ENCODE peak calls at places on chromosomes 16 and 17, in ten cellular contexts. I is IMR-90; L is activated T-cell treated with anti-CD3 and anti-CD28 coated beads, Interleukin-2, amount 50 U/mL, for 72 hours; T is transverse colon; R is stomach; O is psoas muscle; Q is left lobe of liver; J is AG10803; X is stimulated activated CD4-positive, alpha-beta T cell treated with anti-CD3 and anti-CD28 coated beads, Interleukin-1b, Interleukin-23, amount 100 ng/mL, for 1 hour; P is Right ventricle myocardium superior. Y is an unnamed sample.

GRCh38 chr17:37643118-37643766 is at the start of gene DDX52:
- DNase-seq in L (peak; percentile 89), T (peak; percentile 95), O (peak; percentile 97), J (peak; percentile 90), Q (peak; percentile 93), P (peak; percentile 96), I (peak; percentile 85), R (peak; percentile 96), X (peak; percentile 70), Y (peak; percentile 96)

GRCh38 chr16:4682616-4683254 is 10.6 kb upstream of the NUDT16L1 start:
- DNase-seq in J (no peak), P (no peak), Q (peak; percentile 79), T (no peak), L (peak; percentile 55), X (no peak), R (peak; percentile 79), O (peak; percentile 78), I (peak; percentile 18), Y (no peak)

GRCh38 chr17:19418312-19418992 is 7.4 kb downstream of the RNF112 start:
- DNase-seq in L (peak; percentile 48), I (peak; percentile 62), J (peak; percentile 44), O (no peak), Q (no peak), T (no peak), R (no peak), P (no peak), X (no peak), Y (peak; percentile 37)

GRCh38 chr16:85151603-85152413 is 39.5 kb upstream of the CIBAR2 start:
- DNase-seq in O (peak; percentile 86), Q (peak; percentile 87), I (peak; percentile 78), X (no peak), R (peak; percentile 72), J (peak; percentile 86), L (no peak), T (peak; percentile 65), P (peak; percentile 90), Y (peak; percentile 87)

GRCh38 chr16:86975445-86975844 is 341.7 kb downstream of the C16orf95 start:
- DNase-seq in L (no peak), X (no peak), I (peak; percentile 95), T (no peak), P (no peak), Q (no peak), R (no peak), O (peak; percentile 19), J (peak; percentile 49), Y (no peak)

GRCh38 chr17:12046786-12047185 is 26.1 kb downstream of the MAP2K4 start:
- DNase-seq in Q (no peak), T (no peak), P (no peak), R (no peak), O (no peak), I (no peak), X (no peak), J (no peak), L (no peak), Y (no peak)

GRCh38 chr16:67775273-67775672 is 31.1 kb downstream of the RANBP10 start:
- DNase-seq in P (no peak), L (no peak), J (peak; percentile 31), I (no peak), X (no peak), T (no peak), R (no peak), O (no peak), Q (no peak), Y (no peak)

GRCh38 chr17:49414622-49415350 is at the start of gene PHB1:
- DNase-seq in O (peak; percentile 97), X (peak; percentile 84), L (peak; percentile 92), P (peak; percentile 97), T (peak; percentile 97), Q (peak; percentile 96), R (peak; percentile 97), J (peak; percentile 96), I (peak; percentile 97), Y (peak; percentile 96)

GRCh38 chr17:62109378-62109902 is 44.4 kb upstream of the MED13 start:
- DNase-seq in X (peak; percentile 12), T (peak; percentile 78), R (peak; percentile 86), O (no peak), Q (peak; percentile 88), P (no peak), L (peak; percentile 80), I (peak; percentile 60), J (peak; percentile 75), Y (no peak)

GRCh38 chr17:64006361-64007088 is 8.4 kb downstream of the PRR29 start:
- DNase-seq in R (no peak), I (no peak), O (peak; percentile 81), X (no peak), L (no peak), T (no peak), Q (peak; percentile 49), P (peak; percentile 84), J (no peak), Y (peak; percentile 82)

GRCh38 chr16:1045363-1046270 is 26.9 kb upstream of the SSTR5 start:
- DNase-seq in Q (no peak), I (no peak), X (no peak), L (no peak), O (no peak), P (no peak), R (no peak), T (no peak), J (no peak), Y (no peak)

GRCh38 chr17:37701424-37702020 is 43.3 kb downstream of the HNF1B start:
- DNase-seq in O (no peak), I (no peak), J (no peak), R (peak; percentile 63), Q (peak; percentile 66), X (peak; percentile 21), L (peak; percentile 62), P (no peak), T (peak; percentile 64), Y (peak; percentile 22)

GRCh38 chr16:30527635-30528178 is 1.3 kb upstream of the ZNF768 start:
- DNase-seq in O (peak; percentile 40), I (no peak), P (no peak), L (no peak), J (no peak), R (peak; percentile 36), T (peak; percentile 62), Q (no peak), X (no peak), Y (no peak)

GRCh38 chr17:32192379-32192778 is 50.1 kb downstream of the RHOT1 start:
- DNase-seq in I (peak; percentile 73), Q (no peak), O (no peak), P (no peak), R (no peak), X (no peak), L (no peak), T (no peak), J (no peak), Y (no peak)

GRCh38 chr16:80894091-80894490 is 89.7 kb upstream of the CDYL2 start:
- DNase-seq in I (no peak), T (no peak), O (no peak), X (no peak), Q (no peak), P (no peak), J (no peak), L (no peak), R (no peak), Y (no peak)

GRCh38 chr16:89534147-89534788 is 26.1 kb downstream of the SPG7 start:
- DNase-seq in I (no peak), P (no peak), Q (no peak), J (peak; percentile 42), R (no peak), X (no peak), L (no peak), T (peak; percentile 22), O (no peak), Y (no peak)

GRCh38 chr17:5769936-5770335 is 185.6 kb upstream of the NLRP1 start:
- DNase-seq in R (no peak), L (no peak), Q (no peak), P (no peak), X (no peak), I (no peak), T (no peak), O (no peak), J (peak; percentile 17), Y (no peak)

GRCh38 chr17:71163813-71164122 is 957.1 kb upstream of the SOX9 start:
- DNase-seq in Q (no peak), P (no peak), O (no peak), L (no peak), I (no peak), X (no peak), R (no peak), T (no peak), J (no peak), Y (no peak)

GRCh38 chr16:35559911-35560636 is 2100.7 kb downstream of the TP53TG3F start:
- DNase-seq in Q (no peak), O (no peak), P (no peak), L (no peak), J (no peak), I (no peak), T (no peak), X (no peak), R (no peak), Y (no peak)

GRCh38 chr16:71499775-71500364 is 10.7 kb upstream of the ZNF19 start:
- DNase-seq in P (no peak), L (peak; percentile 58), J (peak; percentile 61), R (no peak), I (peak; percentile 66), T (peak; percentile 26), X (no peak), O (no peak), Q (no peak), Y (no peak)

GRCh38 chr17:73231363-73231762 is 30.3 kb downstream of the CPSF4L start:
- DNase-seq in X (no peak), O (no peak), L (no peak), I (peak; percentile 25), T (peak; percentile 13), R (no peak), P (no peak), J (peak; percentile 17), Q (no peak), Y (no peak)

GRCh38 chr17:3740611-3741073 is 16.9 kb downstream of the HASPIN start:
- DNase-seq in I (no peak), J (no peak), T (peak; percentile 28), L (peak; percentile 35), R (no peak), Q (no peak), X (no peak), P (no peak), O (no peak), Y (no peak)

GRCh38 chr17:28119560-28119959 is 77.1 kb downstream of the NLK start:
- DNase-seq in O (no peak), X (no peak), I (no peak), T (no peak), L (no peak), J (no peak), P (no peak), R (no peak), Q (no peak), Y (no peak)

GRCh38 chr17:81870155-81870977 is 771 bp downstream of the ARHGDIA start:
- DNase-seq in O (no peak), T (peak; percentile 57), X (no peak), P (peak; percentile 64), L (peak; percentile 62), R (peak; percentile 40), I (peak; percentile 69), J (peak; percentile 45), Q (peak; percentile 63), Y (peak; percentile 63)

GRCh38 chr16:74201561-74201960 is 95.1 kb upstream of the PSMD7 start:
- DNase-seq in X (no peak), Q (no peak), I (no peak), R (no peak), T (no peak), P (no peak), L (no peak), J (no peak), O (no peak), Y (no peak)

GRCh38 chr17:3582921-3583320 is 25.3 kb upstream of the TRPV3 start:
- DNase-seq in L (no peak), P (no peak), T (no peak), Q (no peak), O (no peak), R (no peak), X (no peak), J (no peak), I (no peak), Y (no peak)

GRCh38 chr16:27291722-27292240 is 22.0 kb upstream of the IL4R start:
- DNase-seq in T (no peak), Q (peak; percentile 22), I (no peak), O (no peak), P (no peak), X (no peak), R (no peak), J (no peak), L (no peak), Y (no peak)

GRCh38 chr16:80792031-80792430 is 12.4 kb downstream of the CDYL2 start:
- DNase-seq in R (no peak), I (no peak), L (no peak), X (no peak), T (no peak), O (no peak), Q (no peak), P (no peak), J (no peak), Y (no peak)

Y was measured in left cardiac atrium.